ENCODE peak calls at places on chromosomes 6 and 20, in four cellular contexts. K is neural progenitor cell, X is OCI-LY7, J is left ventricle myocardium inferior. R is an unnamed sample.

GRCh38 chr6:41693866-41694265 is 41.5 kb downstream of the TFEB start:
- DNase-seq in X (no peak), K (no peak), J (no peak), R (no peak)

GRCh38 chr6:63504777-63505384 is 67.4 kb upstream of the LOC128125822 start:
- DNase-seq in X (no peak), J (no peak), K (no peak), R (no peak)

GRCh38 chr20:53763707-53764415 is 170.2 kb upstream of the ZNF217 start:
- DNase-seq in K (peak), J (no peak), X (no peak), R (no peak)

GRCh38 chr20:49595346-49595745 is 27.4 kb upstream of the PTGIS start:
- DNase-seq in X (no peak), K (no peak), J (no peak), R (no peak)

GRCh38 chr6:43927525-43928210 is 157.7 kb downstream of the VEGFA start:
- DNase-seq in J (peak), K (no peak), X (no peak), R (no peak)

GRCh38 chr6:100633096-100633766 is 168.5 kb upstream of the SIM1 start:
- DNase-seq in K (peak), J (no peak), X (no peak), R (no peak)

GRCh38 chr6:92906385-92906784 is 513.0 kb downstream of the EPHA7 start:
- DNase-seq in J (no peak), X (no peak), K (no peak), R (no peak)

GRCh38 chr20:21087862-21088540 is 18.2 kb downstream of the LINC00237 start:
- DNase-seq in X (no peak), J (no peak), K (no peak), R (no peak)

GRCh38 chr6:130927305-130927704 is 100.1 kb downstream of the SMLR1 start:
- DNase-seq in K (peak), J (no peak), X (no peak), R (no peak)

GRCh38 chr6:100232791-100233573 is 231.7 kb downstream of the SIM1 start:
- DNase-seq in X (no peak), K (no peak), J (no peak), R (no peak)

GRCh38 chr6:135060076-135060475 is 5.5 kb upstream of the HBS1L start:
- DNase-seq in J (no peak), K (no peak), X (no peak), R (no peak)

GRCh38 chr6:159973951-159974350 is 5.1 kb downstream of the IGF2R start:
- DNase-seq in J (no peak), K (no peak), X (no peak), R (no peak)

GRCh38 chr6:17877196-17877889 is 110.1 kb downstream of the KIF13A start:
- DNase-seq in K (no peak), J (no peak), X (no peak), R (no peak)

GRCh38 chr20:24934101-24934661 is 14.9 kb upstream of the CST7 start:
- DNase-seq in K (no peak), J (no peak), X (no peak), R (no peak)

GRCh38 chr20:24842591-24843442 is 106.3 kb upstream of the CST7 start:
- DNase-seq in K (no peak), J (no peak), X (peak), R (no peak)

GRCh38 chr6:43723737-43724295 is 36.2 kb upstream of the MRPS18A start:
- DNase-seq in J (peak), X (peak), K (peak), R (peak)

GRCh38 chr20:16350465-16350864 is 222.8 kb downstream of the KIF16B start:
- DNase-seq in K (no peak), X (no peak), J (no peak), R (no peak)

GRCh38 chr6:33000053-33000452 is 9.3 kb downstream of the HLA-DOA start:
- DNase-seq in J (no peak), K (peak), X (peak), R (no peak)

GRCh38 chr20:46114449-46114848 is 3.7 kb upstream of the CD40 start:
- DNase-seq in J (no peak), X (no peak), K (no peak), R (no peak)

GRCh38 chr6:31588871-31589650 is 3.0 kb downstream of the LST1 start:
- DNase-seq in J (no peak), K (no peak), X (no peak), R (no peak)

GRCh38 chr20:38997622-38998021 is 35.5 kb downstream of the DHX35 start:
- DNase-seq in J (no peak), K (no peak), X (peak), R (no peak)

GRCh38 chr6:109260126-109260525 is 122.1 kb downstream of the CD164 start:
- DNase-seq in X (no peak), K (no peak), J (no peak), R (no peak)

GRCh38 chr20:47810116-47810672 is 24.9 kb upstream of the SULF2 start:
- DNase-seq in J (no peak), X (no peak), K (no peak), R (no peak)
- H3K4me3 ChIP-seq in J (no peak), X (no peak), K (no peak), R (no peak)

GRCh38 chr6:1242439-1242838 is 69.5 kb upstream of the FOXQ1 start:
- DNase-seq in K (no peak), J (no peak), X (no peak), R (no peak)

GRCh38 chr6:1242021-1242420 is 69.9 kb upstream of the FOXQ1 start:
- DNase-seq in X (no peak), K (no peak), J (no peak), R (no peak)

GRCh38 chr6:1247058-1247457 is 64.8 kb upstream of the FOXQ1 start:
- DNase-seq in X (no peak), K (no peak), J (no peak), R (no peak)

GRCh38 chr6:1244941-1245340 is 67.0 kb upstream of the FOXQ1 start:
- DNase-seq in X (no peak), K (no peak), J (no peak), R (no peak)

DNA sequence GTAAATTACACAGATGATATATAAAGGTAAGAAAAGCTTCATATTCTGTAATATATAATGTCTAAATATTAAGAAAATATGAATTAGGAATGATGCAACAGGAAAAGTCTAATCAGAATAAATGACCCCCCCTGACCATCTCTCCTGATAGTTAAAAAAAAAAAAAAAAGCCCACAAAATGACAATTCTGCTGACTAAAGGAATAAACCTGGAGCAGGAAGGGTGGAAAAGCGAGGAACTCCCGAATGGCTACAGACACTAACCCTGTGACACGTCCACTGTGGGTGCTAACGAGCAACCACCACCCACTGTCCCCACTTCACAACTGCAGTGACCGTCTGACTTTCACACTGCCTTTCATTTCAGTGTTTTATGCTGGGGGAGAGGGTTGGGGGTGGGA is 67.6 kb upstream of the FOXQ1 start:
- DNase-seq in K (no peak), J (no peak), X (no peak), R (no peak)
- H3K4me3 ChIP-seq in K (no peak), J (no peak), X (no peak), R (no peak)

GRCh38 chr20:63619086-63619485 is 7.8 kb downstream of the GMEB2 start:
- DNase-seq in J (no peak), K (no peak), X (no peak), R (no peak)
- H3K4me3 ChIP-seq in J (no peak), K (no peak), X (no peak), R (no peak)

GRCh38 chr6:15894973-15895858 is 232.4 kb upstream of the DTNBP1 start:
- DNase-seq in K (no peak), J (no peak), X (no peak), R (no peak)
- H3K4me3 ChIP-seq in K (no peak), J (no peak), X (no peak), R (no peak)

GRCh38 chr20:31475032-31475431 is at the start of the genes DEFB124 and REM1:
- DNase-seq in X (no peak), K (peak), J (peak), R (peak)
- H3K4me3 ChIP-seq in X (peak), K (peak), J (peak), R (peak)

DNA sequence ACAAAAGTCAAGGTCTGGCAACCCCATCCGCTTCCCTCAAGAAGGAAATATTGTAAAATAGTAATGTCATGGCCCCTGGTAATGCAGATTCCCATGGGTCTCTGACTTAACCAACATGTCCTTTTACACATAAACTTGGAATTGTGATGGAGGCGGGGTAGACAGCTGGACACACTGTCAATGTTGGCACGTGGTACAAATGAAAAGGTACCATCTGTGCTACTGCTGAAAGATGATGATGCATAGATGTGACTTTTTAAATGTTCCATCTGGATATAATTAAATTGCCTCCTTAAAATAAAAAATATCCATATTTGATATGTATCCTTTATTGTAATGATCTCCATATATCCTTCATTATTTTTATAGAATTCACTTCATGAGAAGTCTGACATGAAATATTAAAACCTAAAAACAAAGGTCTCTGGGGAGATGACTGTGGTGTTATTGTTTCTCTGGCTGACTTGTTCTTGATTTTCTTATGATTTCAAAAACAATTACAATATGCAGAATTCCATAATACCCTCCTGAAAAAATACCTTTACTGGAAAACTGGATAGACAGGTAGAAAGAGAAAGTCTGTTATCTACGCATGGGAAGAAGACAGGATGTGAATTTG is 104.5 kb downstream of the MKKS start:
- DNase-seq in X (no peak), K (no peak), J (no peak), R (no peak)
- H3K4me3 ChIP-seq in X (no peak), K (no peak), J (no peak), R (no peak)

GRCh38 chr6:166485651-166486535 is 100.6 kb downstream of the RAMACL start:
- DNase-seq in K (no peak), J (peak), X (no peak), R (no peak)

GRCh38 chr6:166487148-166487547 is 99.3 kb downstream of the RAMACL start:
- DNase-seq in K (no peak), X (no peak), J (peak), R (no peak)

GRCh38 chr6:166488081-166488685 is 98.3 kb downstream of the RAMACL start:
- DNase-seq in X (no peak), J (peak), K (peak), R (peak)

GRCh38 chr6:166484863-166485262 is 101.6 kb downstream of the RAMACL start:
- DNase-seq in J (peak), K (no peak), X (no peak), R (no peak)

GRCh38 chr6:166486536-166486880 is 100.0 kb downstream of the RAMACL start:
- DNase-seq in J (peak), K (no peak), X (no peak), R (no peak)
- H3K4me3 ChIP-seq in J (no peak), K (no peak), X (no peak), R (no peak)

GRCh38 chr20:62914970-62915457 is 11.3 kb downstream of the DIDO1 start:
- DNase-seq in J (no peak), K (peak), X (no peak), R (no peak)
- H3K4me3 ChIP-seq in J (peak), K (peak), X (no peak), R (peak)

GRCh38 chr6:3258201-3258600 is 546 bp upstream of the PSMG4 start:
- DNase-seq in K (no peak), X (no peak), J (no peak), R (no peak)
- H3K4me3 ChIP-seq in K (peak), X (peak), J (peak), R (peak)